ENCODE peak calls at places on chromosome 2, in ten cellular contexts. R is Panc1; L is neuronal stem cell; O is heart right ventricle; A is effector memory CD4-positive, alpha-beta T cell; T is CD4-positive, CD25-positive, alpha-beta regulatory T cell; B is stomach; G is breast epithelium; X is ovary; E is endodermal cell. U is an unnamed sample. For H3K36me3 and H3K27me3, the result is how much of the 10 kb centered on the place peaks cover.

GRCh38 chr2:181937473-181937872 is 45.9 kb downstream of the ITPRID2 start:
- DNase-seq in R (no peak), L (no peak), O (no peak), A (no peak), T (no peak), B (no peak), G (no peak), X (no peak), E (no peak), U (no peak)

GRCh38 chr2:225334524-225334923 is 65.0 kb upstream of the NYAP2 start:
- DNase-seq in R (no peak), L (no peak), O (no peak), A (no peak), T (no peak), B (no peak), G (no peak), X (no peak), E (no peak), U (no peak)

GRCh38 chr2:21165350-21165749 is 41.6 kb downstream of the TDRD15 start:
- DNase-seq in R (no peak), L (no peak), O (no peak), A (no peak), T (no peak), B (no peak), G (no peak), X (no peak), E (no peak), U (no peak)

GRCh38 chr2:120203341-120204021 is 19.7 kb downstream of the TMEM185B start:
- DNase-seq in R (no peak), L (no peak), O (no peak), A (no peak), T (no peak), B (peak), G (no peak), X (no peak), E (peak), U (no peak)

GRCh38 chr2:157758586-157758985 is 117.5 kb downstream of the ACVR1 start:
- DNase-seq in R (no peak), L (no peak), O (no peak), A (no peak), T (no peak), B (no peak), G (no peak), X (no peak), E (no peak), U (no peak)

GRCh38 chr2:45343618-45344017 is 267.4 kb downstream of the SRBD1 start:
- DNase-seq in R (no peak), L (no peak), O (no peak), A (no peak), T (no peak), B (no peak), G (no peak), X (no peak), E (peak), U (peak)

GRCh38 chr2:239278941-239279365 is 121.9 kb downstream of the HDAC4 start:
- DNase-seq in R (no peak), L (no peak), O (no peak), A (no peak), T (no peak), B (no peak), G (no peak), X (no peak), E (no peak), U (peak)

GRCh38 chr2:101717041-101717817 is 19.7 kb downstream of the MAP4K4 start:
- DNase-seq in R (no peak), L (no peak), O (no peak), A (peak), T (peak), B (no peak), G (no peak), X (no peak), E (peak), U (no peak)

GRCh38 chr2:148475626-148476025 is 168.9 kb upstream of the EPC2 start:
- DNase-seq in R (no peak), L (no peak), O (no peak), A (no peak), T (no peak), B (no peak), G (no peak), X (no peak), E (no peak), U (no peak)

GRCh38 chr2:69203166-69203985 is 183.7 kb downstream of the GFPT1 start:
- DNase-seq in R (no peak), L (no peak), O (no peak), A (no peak), T (no peak), B (no peak), G (no peak), X (no peak), E (no peak), U (no peak)

GRCh38 chr2:60550151-60550983 is 3.1 kb downstream of the BCL11A start:
- DNase-seq in R (no peak), L (no peak), O (peak), A (no peak), T (no peak), B (peak), G (peak), X (peak), E (peak), U (peak)

DNA sequence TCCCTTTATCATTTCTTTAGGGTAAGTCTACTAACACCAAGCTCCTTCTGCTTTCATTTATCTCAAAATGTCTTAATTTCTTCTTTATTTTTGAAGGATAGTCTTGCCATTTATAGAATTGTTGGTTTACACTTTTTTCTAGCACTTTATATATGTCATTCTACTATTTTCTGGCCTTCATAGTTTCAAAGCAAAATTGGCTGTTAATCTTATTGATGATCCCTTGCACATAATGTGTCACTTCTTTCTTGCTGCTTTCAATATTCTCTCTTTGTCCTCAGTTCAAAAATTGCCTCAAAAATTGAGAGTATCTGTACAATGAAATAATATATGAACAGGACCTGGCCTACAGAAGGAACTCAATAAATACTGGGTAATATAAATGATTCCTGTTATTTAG is 7.9 kb upstream of the TANK start:
- DNase-seq in R (no peak), L (no peak), O (no peak), A (no peak), T (no peak), B (no peak), G (no peak), X (no peak), E (no peak), U (no peak)
- H3K36me3 ChIP-seq in R (under half), L (under half), O (under half), A (under half), T (under half), B (under half), G (under half), X (under half), E (under half), U (under half)

GRCh38 chr2:212538156-212539144 is at the start of gene ERBB4:
- DNase-seq in R (no peak), L (peak), O (peak), A (no peak), T (no peak), B (peak), G (no peak), X (peak), E (peak), U (peak)
- H3K4me3 ChIP-seq in R (peak), L (peak), O (peak), A (no peak), T (no peak), B (peak), G (peak), X (peak), E (peak), U (peak)

GRCh38 chr2:3094318-3094717 is 283.3 kb downstream of the EIPR1 start:
- DNase-seq in R (no peak), L (no peak), O (no peak), A (no peak), T (no peak), B (no peak), G (no peak), X (no peak), E (no peak), U (no peak)
- H3K27me3 ChIP-seq in R (under half), L (under half), O (under half), A (under half), T (under half), B (under half), G (under half), X (under half), E (under half), U (under half)

DNA sequence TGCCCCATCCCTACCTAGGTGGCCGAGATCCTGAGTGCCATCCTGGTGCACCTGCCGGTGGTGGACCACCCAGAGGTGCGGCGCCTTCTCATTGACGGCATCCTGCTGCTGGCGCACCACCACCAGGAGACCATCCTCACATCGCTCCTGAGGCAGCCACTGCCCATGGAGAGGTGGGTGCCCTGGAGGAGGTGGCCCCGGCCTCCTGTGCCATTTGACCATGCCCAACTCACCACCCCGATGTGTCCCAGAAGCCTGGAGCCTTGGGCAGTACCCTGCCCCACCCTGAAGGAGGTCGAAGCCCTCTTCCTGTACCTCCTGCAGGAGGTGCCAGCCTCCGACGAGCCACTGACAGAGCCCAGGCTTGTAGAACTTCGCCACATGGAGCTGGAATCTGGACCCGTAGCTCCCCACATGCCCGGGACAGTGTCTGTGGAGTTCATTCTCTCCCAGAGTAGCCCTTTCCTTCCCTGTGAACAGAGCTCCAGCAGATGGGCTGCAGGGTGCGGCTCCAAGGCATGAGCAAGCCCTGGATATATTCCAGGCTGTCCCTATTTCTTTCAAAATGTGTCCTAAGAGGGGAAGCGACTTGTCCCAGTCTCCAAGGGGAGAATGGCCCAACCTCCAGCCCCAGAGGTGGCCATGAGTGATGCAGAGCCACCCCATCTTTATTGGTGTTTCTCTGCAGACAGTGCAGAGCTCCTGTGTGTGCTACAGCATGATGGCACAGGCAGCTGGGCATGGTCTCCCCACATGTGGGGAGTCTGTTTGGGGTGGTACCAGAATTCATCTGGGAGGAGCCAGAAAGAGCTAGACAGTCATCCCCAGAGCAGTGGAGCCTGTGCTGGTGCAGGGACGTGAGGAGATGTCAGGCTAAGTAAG is 34.2 kb downstream of the HJURP start:
- DNase-seq in R (no peak), L (no peak), O (no peak), A (no peak), T (no peak), B (peak), G (no peak), X (no peak), E (peak), U (no peak)
- H3K36me3 ChIP-seq in R (under half), L (under half), O (under half), A (under half), T (under half), B (under half), G (under half), X (under half), E (under half), U (under half)

GRCh38 chr2:75560022-75560767 is 544 bp downstream of the EVA1A start:
- DNase-seq in R (no peak), L (peak), O (no peak), A (no peak), T (no peak), B (no peak), G (peak), X (peak), E (peak), U (peak)
- H3K4me3 ChIP-seq in R (peak), L (peak), O (peak), A (peak), T (no peak), B (peak), G (peak), X (peak), E (peak), U (peak)

U was measured in H7.